ENCODE peak calls at places on chromosomes 5 and 9, in five cellular contexts. Q is dorsolateral prefrontal cortex, J is H7, M is spleen, S is cardiac muscle cell. T is an unnamed sample.

GRCh38 chr9:124213396-124213795 is 44.4 kb upstream of the NEK6 start:
- DNase-seq in S (no peak), Q (no peak), M (peak; percentile 33), J (no peak), T (no peak)

GRCh38 chr9:90022474-90022873 is 417.7 kb downstream of the GADD45G start:
- DNase-seq in M (no peak), S (no peak), J (no peak), Q (no peak), T (no peak)

GRCh38 chr5:132020568-132021339 is 9.3 kb upstream of the ACSL6 start:
- DNase-seq in S (no peak), M (peak; percentile 58), J (peak; percentile 6), Q (no peak), T (no peak)

GRCh38 chr9:116042321-116042720 is 111.3 kb upstream of the PAPPA start:
- DNase-seq in S (peak; percentile 46), J (no peak), M (no peak), Q (no peak), T (no peak)

GRCh38 chr9:125631391-125632085 is 75.5 kb downstream of the MAPKAP1 start:
- DNase-seq in Q (no peak), J (peak; percentile 64), S (peak; percentile 75), M (no peak), T (no peak)

GRCh38 chr9:126228779-126229444 is 97.7 kb upstream of the MVB12B start:
- DNase-seq in M (peak; percentile 91), Q (peak; percentile 81), S (peak; percentile 77), J (peak; percentile 91), T (peak; percentile 42)

GRCh38 chr5:32909207-32909606 is 198.1 kb downstream of the NPR3 start:
- DNase-seq in S (peak; percentile 4), Q (no peak), M (no peak), J (no peak), T (no peak)

GRCh38 chr9:76583256-76583655 is 124.3 kb downstream of the GCNT1 start:
- DNase-seq in Q (no peak), J (no peak), M (no peak), S (no peak), T (no peak)

GRCh38 chr9:10612649-10613398 is at the start of gene PTPRD:
- DNase-seq in J (peak; percentile 80), Q (peak; percentile 72), S (peak; percentile 32), M (peak; percentile 68), T (peak; percentile 53)

GRCh38 chr9:135348076-135348787 is 131.3 kb upstream of the PPP1R26 start:
- DNase-seq in J (no peak), M (no peak), Q (peak; percentile 17), S (no peak), T (no peak)

GRCh38 chr5:172440486-172440885 is 13.8 kb downstream of the SH3PXD2B start:
- DNase-seq in S (no peak), M (no peak), J (no peak), Q (no peak), T (no peak)

DNA sequence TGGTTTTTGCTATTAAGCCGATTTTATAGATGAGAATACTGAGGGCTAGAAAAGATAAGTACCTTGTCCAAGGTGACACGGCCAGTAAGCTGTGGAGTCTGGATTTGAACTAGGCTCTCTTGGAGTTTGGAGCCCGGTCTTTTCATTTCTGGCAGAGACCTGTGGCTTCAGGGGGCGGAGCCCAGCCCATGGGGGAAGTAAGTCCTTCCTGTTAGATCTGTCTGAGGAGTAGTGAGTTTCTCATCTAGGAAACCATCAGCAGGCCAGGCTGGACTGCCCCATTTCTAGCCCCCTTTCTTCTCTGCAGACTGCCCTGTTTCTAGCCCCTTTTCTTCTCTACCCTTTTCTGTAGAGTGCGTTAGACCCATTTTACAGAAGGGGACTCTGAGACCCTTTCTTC is 521 bp upstream of the PTGS1 start:
- DNase-seq in M (peak; percentile 84), Q (no peak), S (no peak), J (no peak), T (no peak)
- H3K27me3 ChIP-seq in M (no peaks in the 10 kb centered on the region), Q (no peaks in the 10 kb centered on the region), S (peaks cover 39% of the 10 kb centered on the region), J (peaks cover 54% of the 10 kb centered on the region), T (no peaks in the 10 kb centered on the region)

GRCh38 chr5:5978501-5979361 is 399.6 kb downstream of the MED10 start:
- DNase-seq in S (no peak), J (no peak), Q (no peak), M (no peak), T (no peak)
- H3K27me3 ChIP-seq in S (no peaks in the 10 kb centered on the region), J (no peaks in the 10 kb centered on the region), Q (no peaks in the 10 kb centered on the region), M (no peaks in the 10 kb centered on the region), T (no peaks in the 10 kb centered on the region)

DNA sequence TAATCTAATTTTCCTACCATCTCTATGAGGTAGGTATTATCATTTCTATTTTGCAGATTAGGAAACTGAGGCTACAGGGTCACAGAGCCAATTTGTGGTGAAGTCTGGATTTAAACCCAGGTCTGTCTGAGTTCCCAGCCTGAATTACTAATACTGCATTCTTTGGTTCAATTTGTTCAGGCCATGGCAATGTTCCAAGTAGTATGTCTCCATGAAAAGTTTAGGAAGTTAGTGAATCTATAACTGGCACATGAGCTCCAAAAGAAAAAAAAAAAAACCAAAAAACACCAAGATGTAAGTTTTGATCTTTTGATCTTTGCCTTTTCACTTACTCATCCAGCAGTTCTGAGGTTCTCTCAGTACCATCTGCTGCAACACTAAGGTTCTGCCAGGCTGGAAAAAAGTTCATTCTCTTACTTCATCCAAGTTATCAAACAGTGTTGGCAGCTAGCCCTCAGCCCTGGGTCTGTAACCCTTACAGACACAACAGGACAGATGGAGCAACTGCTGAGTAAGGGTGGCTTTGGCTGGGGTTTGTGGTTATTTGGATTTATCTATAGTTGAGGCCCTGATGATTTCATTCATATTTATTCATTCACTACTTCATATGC is 4.4 kb upstream of the TMEM268 start:
- DNase-seq in M (no peak), S (peak; percentile 92), J (no peak), Q (no peak), T (peak; percentile 90)
- H3K27me3 ChIP-seq in M (no peaks in the 10 kb centered on the region), S (no peaks in the 10 kb centered on the region), J (peaks cover 4% of the 10 kb centered on the region), Q (no peaks in the 10 kb centered on the region), T (no peaks in the 10 kb centered on the region)

DNA sequence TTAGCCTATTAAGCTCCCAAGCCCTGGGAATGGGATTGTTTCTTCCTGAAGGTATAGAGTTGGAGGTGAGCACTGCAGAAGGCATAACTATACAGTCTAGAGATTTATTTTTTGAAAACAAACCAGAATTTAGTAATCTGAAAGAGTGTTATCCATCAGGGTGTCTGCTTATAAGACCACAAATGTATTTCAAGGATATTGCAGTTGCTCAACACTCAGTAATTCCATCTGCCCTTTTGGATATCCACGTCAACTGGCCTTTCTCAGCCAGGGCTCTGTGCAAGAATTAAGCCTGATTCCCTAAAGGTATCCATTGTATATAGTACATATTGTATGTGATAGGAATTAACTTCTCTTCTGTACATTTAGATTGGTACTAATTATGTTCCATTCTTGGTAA is 15.0 kb upstream of the IL31RA start:
- DNase-seq in M (no peak), J (no peak), Q (no peak), S (peak; percentile 45), T (no peak)
- H3K27me3 ChIP-seq in M (no peaks in the 10 kb centered on the region), J (no peaks in the 10 kb centered on the region), Q (no peaks in the 10 kb centered on the region), S (no peaks in the 10 kb centered on the region), T (no peaks in the 10 kb centered on the region)

DNA sequence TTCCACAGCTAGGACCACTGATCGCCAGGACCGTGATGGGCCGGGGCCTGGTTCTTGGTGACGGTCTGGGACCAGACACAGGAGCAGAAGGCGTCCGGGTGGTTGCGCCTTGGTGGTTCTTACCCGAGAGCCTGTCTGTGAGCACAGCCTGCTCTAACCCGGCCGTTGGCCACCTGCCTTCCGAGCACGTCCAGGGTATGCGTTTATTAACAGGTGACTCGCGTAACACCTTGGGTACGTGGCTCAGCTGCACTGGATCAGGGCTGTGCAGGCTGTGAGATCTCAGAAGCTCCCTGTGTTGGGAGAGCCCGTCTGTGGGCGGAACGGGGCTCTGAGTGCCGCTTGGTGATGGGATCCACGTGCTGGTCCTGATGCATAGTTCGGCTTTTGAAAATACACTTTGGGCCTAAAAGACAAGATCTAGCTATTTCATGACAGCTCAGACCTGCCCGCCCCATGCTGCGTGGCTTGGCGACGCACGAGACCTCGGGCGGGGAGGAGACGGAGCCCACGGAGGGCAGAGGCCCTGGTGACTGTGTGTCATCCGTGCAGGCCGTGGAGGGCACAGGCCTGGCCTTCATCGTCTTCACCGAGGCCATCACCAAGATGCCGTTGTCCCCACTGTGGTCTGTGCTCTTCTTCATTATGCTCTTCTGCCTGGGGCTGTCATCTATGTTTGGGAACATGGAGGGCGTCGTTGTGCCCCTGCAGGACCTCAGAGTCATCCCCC is 6.7 kb upstream of the SLC6A18 start:
- DNase-seq in J (no peak), Q (no peak), M (no peak), S (no peak), T (no peak)
- H3K27me3 ChIP-seq in J (no peaks in the 10 kb centered on the region), Q (no peaks in the 10 kb centered on the region), M (no peaks in the 10 kb centered on the region), S (no peaks in the 10 kb centered on the region), T (peaks cover 7% of the 10 kb centered on the region)

GRCh38 chr5:40399349-40399748 is 280.4 kb upstream of the PTGER4 start:
- DNase-seq in S (no peak), J (no peak), M (no peak), Q (no peak), T (no peak)

GRCh38 chr5:40400245-40400644 is 279.5 kb upstream of the PTGER4 start:
- DNase-seq in Q (no peak), M (no peak), J (no peak), S (no peak), T (no peak)

GRCh38 chr5:40401281-40401680 is 278.4 kb upstream of the PTGER4 start:
- DNase-seq in S (peak; percentile 34), Q (no peak), J (no peak), M (no peak), T (no peak)

GRCh38 chr5:40404613-40405012 is 275.1 kb upstream of the PTGER4 start:
- DNase-seq in J (no peak), S (no peak), Q (no peak), M (no peak), T (no peak)

GRCh38 chr5:40401965-40402364 is 277.8 kb upstream of the PTGER4 start:
- DNase-seq in J (no peak), M (no peak), S (no peak), Q (no peak), T (no peak)
- H3K27me3 ChIP-seq in J (no peaks in the 10 kb centered on the region), M (no peaks in the 10 kb centered on the region), S (no peaks in the 10 kb centered on the region), Q (no peaks in the 10 kb centered on the region), T (no peaks in the 10 kb centered on the region)